ENCODE peak calls at places on chromosome 17, in five cellular contexts. One of them, this sample, is unnamed.

GRCh38 chr17:2814499-2815341 is 18.5 kb downstream of the RAP1GAP2 start:
- DNase-seq in hepatocyte: no peak
- DNase-seq in GM10248: peak; percentile 60
- DNase-seq in CD8-positive, alpha-beta T cell: peak; percentile 93
- DNase-seq in mucosa of descending colon: peak; percentile 58
- DNase-seq in this sample: peak; percentile 51

GRCh38 chr17:65102235-65102634 is 34.9 kb upstream of the RGS9 start:
- DNase-seq in hepatocyte: no peak
- DNase-seq in GM10248: no peak
- DNase-seq in CD8-positive, alpha-beta T cell: no peak
- DNase-seq in mucosa of descending colon: no peak
- DNase-seq in this sample: no peak

GRCh38 chr17:50127661-50128361 is 2.1 kb downstream of the SAMD14 start:
- DNase-seq in hepatocyte: no peak
- DNase-seq in GM10248: no peak
- DNase-seq in CD8-positive, alpha-beta T cell: no peak
- DNase-seq in mucosa of descending colon: no peak
- DNase-seq in this sample: no peak

GRCh38 chr17:65931246-65932149 is 260.4 kb downstream of the CEP112 start:
- DNase-seq in hepatocyte: no peak
- DNase-seq in GM10248: no peak
- DNase-seq in CD8-positive, alpha-beta T cell: no peak
- DNase-seq in mucosa of descending colon: no peak
- DNase-seq in this sample: no peak

GRCh38 chr17:41428591-41429326 is 4.4 kb upstream of the KRT37 start:
- DNase-seq in hepatocyte: no peak
- DNase-seq in GM10248: no peak
- DNase-seq in CD8-positive, alpha-beta T cell: no peak
- DNase-seq in mucosa of descending colon: no peak
- DNase-seq in this sample: no peak

GRCh38 chr17:2184993-2185931 is 118.3 kb downstream of the SMG6 start:
- DNase-seq in hepatocyte: no peak
- DNase-seq in GM10248: no peak
- DNase-seq in CD8-positive, alpha-beta T cell: no peak
- DNase-seq in mucosa of descending colon: no peak
- DNase-seq in this sample: no peak

GRCh38 chr17:9628509-9628908 is 16.8 kb upstream of the USP43 start:
- DNase-seq in hepatocyte: no peak
- DNase-seq in GM10248: no peak
- DNase-seq in CD8-positive, alpha-beta T cell: no peak
- DNase-seq in mucosa of descending colon: peak; percentile 62
- DNase-seq in this sample: no peak

GRCh38 chr17:17462048-17462824 is 14.6 kb upstream of the MED9 start:
- DNase-seq in hepatocyte: no peak
- DNase-seq in GM10248: no peak
- DNase-seq in CD8-positive, alpha-beta T cell: no peak
- DNase-seq in mucosa of descending colon: peak; percentile 31
- DNase-seq in this sample: no peak

GRCh38 chr17:74677558-74678466 is 34.9 kb downstream of the CD300LF start:
- DNase-seq in hepatocyte: peak; percentile 70
- DNase-seq in GM10248: no peak
- DNase-seq in CD8-positive, alpha-beta T cell: no peak
- DNase-seq in mucosa of descending colon: peak; percentile 15
- DNase-seq in this sample: no peak

GRCh38 chr17:3723556-3724372 is at the start of gene HASPIN:
- DNase-seq in hepatocyte: peak; percentile 98
- DNase-seq in GM10248: peak; percentile 99
- DNase-seq in CD8-positive, alpha-beta T cell: peak; percentile 94
- DNase-seq in mucosa of descending colon: peak; percentile 93
- DNase-seq in this sample: peak; percentile 99

DNA sequence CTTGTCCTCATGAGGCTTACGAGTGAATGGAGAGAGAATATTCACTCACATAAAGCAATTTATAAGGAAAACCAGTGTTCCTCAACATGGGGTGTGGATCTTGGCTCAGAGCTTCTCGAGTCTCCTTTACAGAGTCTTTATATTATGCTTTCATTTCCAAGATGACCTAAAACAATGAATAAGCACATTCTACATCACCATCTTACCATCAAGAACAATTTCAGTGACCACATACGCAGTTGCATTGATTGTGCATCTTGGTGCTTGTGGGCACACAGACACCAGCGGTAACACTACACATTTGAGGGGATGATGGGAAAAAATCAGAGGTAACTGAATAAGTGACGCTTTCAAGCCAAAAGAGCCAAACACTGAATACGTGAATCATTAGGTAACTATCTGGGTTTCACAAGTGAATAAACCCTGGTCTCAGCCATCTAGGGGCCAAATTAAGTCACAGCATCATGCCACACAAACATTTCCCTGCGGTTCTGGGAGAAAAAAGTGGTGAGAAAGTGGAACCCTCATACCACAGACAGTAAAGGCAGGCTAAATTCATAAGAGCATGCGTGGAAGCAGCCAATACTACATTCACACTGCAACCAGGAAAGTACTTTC is 9.4 kb downstream of the CWC25 start:
- DNase-seq in hepatocyte: no peak
- DNase-seq in GM10248: no peak
- DNase-seq in CD8-positive, alpha-beta T cell: no peak
- DNase-seq in mucosa of descending colon: no peak
- DNase-seq in this sample: no peak
- TF ChIP-seq CTCF in hepatocyte: no peak
- TF ChIP-seq CTCF in GM10248: peak; percentile 7
- TF ChIP-seq CTCF in CD8-positive, alpha-beta T cell: peak; percentile 16
- TF ChIP-seq CTCF in mucosa of descending colon: no peak
- TF ChIP-seq CTCF in this sample: no peak

GRCh38 chr17:51636291-51636690 is 375.9 kb downstream of the UTP18 start:
- DNase-seq in hepatocyte: no peak
- DNase-seq in GM10248: no peak
- DNase-seq in CD8-positive, alpha-beta T cell: no peak
- DNase-seq in mucosa of descending colon: no peak
- DNase-seq in this sample: no peak
- TF ChIP-seq CTCF in hepatocyte: no peak
- TF ChIP-seq CTCF in GM10248: no peak
- TF ChIP-seq CTCF in CD8-positive, alpha-beta T cell: no peak
- TF ChIP-seq CTCF in mucosa of descending colon: no peak
- TF ChIP-seq CTCF in this sample: no peak

DNA sequence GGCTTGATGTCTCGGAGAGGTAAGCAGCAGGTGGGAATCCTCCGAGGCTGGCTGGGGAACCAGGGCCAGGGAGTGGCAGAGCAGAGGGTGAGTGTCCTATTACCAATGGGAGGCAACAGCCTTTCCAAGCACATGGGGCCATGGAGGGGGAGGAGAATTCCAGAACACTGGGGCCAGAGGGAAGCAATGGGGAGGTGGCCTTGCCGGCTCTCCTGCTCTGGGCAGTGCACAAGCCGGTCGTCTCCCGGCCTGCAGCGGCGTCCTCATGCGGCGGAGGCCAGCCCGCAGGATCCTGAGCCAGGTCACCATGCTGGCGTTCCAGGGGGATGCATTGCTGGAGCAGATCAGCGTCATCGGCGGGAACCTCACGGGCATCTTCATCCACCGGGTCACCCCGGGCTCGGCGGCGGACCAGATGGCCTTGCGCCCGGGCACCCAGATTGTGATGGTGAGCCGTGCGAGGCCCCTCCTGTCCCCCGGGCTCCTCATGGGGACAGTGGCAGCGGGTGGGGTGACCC is 21.9 kb downstream of the SGSH start:
- DNase-seq in hepatocyte: peak; percentile 26
- DNase-seq in GM10248: no peak
- DNase-seq in CD8-positive, alpha-beta T cell: no peak
- DNase-seq in mucosa of descending colon: no peak
- DNase-seq in this sample: no peak
- TF ChIP-seq CTCF in hepatocyte: no peak
- TF ChIP-seq CTCF in GM10248: no peak
- TF ChIP-seq CTCF in CD8-positive, alpha-beta T cell: no peak
- TF ChIP-seq CTCF in mucosa of descending colon: no peak
- TF ChIP-seq CTCF in this sample: no peak

GRCh38 chr17:27266228-27266627 is 27.7 kb upstream of the WSB1 start:
- DNase-seq in hepatocyte: no peak
- DNase-seq in GM10248: no peak
- DNase-seq in CD8-positive, alpha-beta T cell: no peak
- DNase-seq in mucosa of descending colon: no peak
- DNase-seq in this sample: no peak

GRCh38 chr17:27264068-27264812 is 29.7 kb upstream of the WSB1 start:
- DNase-seq in hepatocyte: no peak
- DNase-seq in GM10248: no peak
- DNase-seq in CD8-positive, alpha-beta T cell: no peak
- DNase-seq in mucosa of descending colon: peak; percentile 55
- DNase-seq in this sample: no peak

GRCh38 chr17:27263386-27263785 is 30.5 kb upstream of the WSB1 start:
- DNase-seq in hepatocyte: no peak
- DNase-seq in GM10248: no peak
- DNase-seq in CD8-positive, alpha-beta T cell: no peak
- DNase-seq in mucosa of descending colon: no peak
- DNase-seq in this sample: no peak

GRCh38 chr17:27268394-27269085 is 25.4 kb upstream of the WSB1 start:
- DNase-seq in hepatocyte: no peak
- DNase-seq in GM10248: no peak
- DNase-seq in CD8-positive, alpha-beta T cell: no peak
- DNase-seq in mucosa of descending colon: no peak
- DNase-seq in this sample: no peak

DNA sequence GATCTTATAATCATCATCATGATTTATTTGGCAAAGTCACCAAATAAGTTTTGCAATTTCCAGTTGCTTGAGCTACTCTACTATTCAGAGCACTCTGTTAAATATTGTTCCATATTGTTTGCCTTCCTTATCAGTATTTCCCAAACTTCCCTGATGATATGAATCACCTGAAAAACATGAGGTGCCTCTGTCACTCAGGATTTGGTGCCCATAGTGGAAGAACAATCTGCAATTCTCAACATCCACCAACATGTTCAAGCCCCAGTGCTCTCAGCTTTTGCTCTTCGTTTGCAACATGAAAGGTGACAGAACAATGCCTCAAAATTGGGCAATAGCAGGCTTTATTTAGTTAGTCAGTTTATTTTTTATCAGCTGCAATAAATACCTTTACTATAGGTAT is 28.6 kb upstream of the WSB1 start:
- DNase-seq in hepatocyte: no peak
- DNase-seq in GM10248: no peak
- DNase-seq in CD8-positive, alpha-beta T cell: no peak
- DNase-seq in mucosa of descending colon: no peak
- DNase-seq in this sample: no peak
- TF ChIP-seq CTCF in hepatocyte: no peak
- TF ChIP-seq CTCF in GM10248: no peak
- TF ChIP-seq CTCF in CD8-positive, alpha-beta T cell: no peak
- TF ChIP-seq CTCF in mucosa of descending colon: no peak
- TF ChIP-seq CTCF in this sample: no peak

GRCh38 chr17:78106211-78106610 is 22.3 kb downstream of the TMC6 start:
- DNase-seq in hepatocyte: no peak
- DNase-seq in GM10248: no peak
- DNase-seq in CD8-positive, alpha-beta T cell: no peak
- DNase-seq in mucosa of descending colon: no peak
- DNase-seq in this sample: no peak

GRCh38 chr17:78108726-78109488 is 19.6 kb downstream of the TMC6 start:
- DNase-seq in hepatocyte: no peak
- DNase-seq in GM10248: no peak
- DNase-seq in CD8-positive, alpha-beta T cell: no peak
- DNase-seq in mucosa of descending colon: no peak
- DNase-seq in this sample: no peak

GRCh38 chr17:78105551-78105950 is 23.0 kb downstream of the TMC6 start:
- DNase-seq in hepatocyte: no peak
- DNase-seq in GM10248: no peak
- DNase-seq in CD8-positive, alpha-beta T cell: no peak
- DNase-seq in mucosa of descending colon: no peak
- DNase-seq in this sample: no peak

GRCh38 chr17:78107976-78108725 is 20.4 kb downstream of the TMC6 start:
- DNase-seq in hepatocyte: no peak
- DNase-seq in GM10248: no peak
- DNase-seq in CD8-positive, alpha-beta T cell: no peak
- DNase-seq in mucosa of descending colon: no peak
- DNase-seq in this sample: peak; percentile 16

DNA sequence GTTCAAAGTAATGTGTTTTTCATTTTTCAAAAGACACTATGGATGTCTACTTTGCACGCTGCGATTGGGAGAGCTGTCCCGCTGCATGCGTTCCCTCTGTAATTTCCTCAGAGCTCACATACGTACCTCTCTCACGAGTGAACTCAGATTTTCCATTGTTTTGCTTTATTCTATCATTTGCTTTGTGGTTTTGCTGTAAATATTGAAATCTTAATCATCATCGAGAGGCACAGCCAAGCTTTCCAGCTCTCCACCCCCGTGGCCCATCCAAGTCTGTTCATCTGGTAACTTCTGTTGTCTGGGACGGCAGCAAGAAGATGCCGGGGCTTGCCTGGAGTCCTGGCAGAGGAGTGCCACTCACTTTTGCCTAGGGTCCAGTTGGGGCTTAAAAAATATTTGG is 21.1 kb downstream of the TMC6 start:
- DNase-seq in hepatocyte: no peak
- DNase-seq in GM10248: no peak
- DNase-seq in CD8-positive, alpha-beta T cell: no peak
- DNase-seq in mucosa of descending colon: no peak
- DNase-seq in this sample: no peak
- TF ChIP-seq CTCF in hepatocyte: no peak
- TF ChIP-seq CTCF in GM10248: no peak
- TF ChIP-seq CTCF in CD8-positive, alpha-beta T cell: no peak
- TF ChIP-seq CTCF in mucosa of descending colon: no peak
- TF ChIP-seq CTCF in this sample: no peak

GRCh38 chr17:60391419-60392041 is 403 bp downstream of the USP32 start:
- DNase-seq in hepatocyte: peak; percentile 90
- DNase-seq in GM10248: no peak
- DNase-seq in CD8-positive, alpha-beta T cell: no peak
- DNase-seq in mucosa of descending colon: no peak
- DNase-seq in this sample: no peak

GRCh38 chr17:60393840-60394529 is 2.1 kb upstream of the USP32 start:
- DNase-seq in hepatocyte: no peak
- DNase-seq in GM10248: no peak
- DNase-seq in CD8-positive, alpha-beta T cell: no peak
- DNase-seq in mucosa of descending colon: no peak
- DNase-seq in this sample: no peak

GRCh38 chr17:60392845-60393702 is 1.1 kb upstream of the USP32 start:
- DNase-seq in hepatocyte: peak; percentile 58
- DNase-seq in GM10248: peak; percentile 33
- DNase-seq in CD8-positive, alpha-beta T cell: no peak
- DNase-seq in mucosa of descending colon: peak; percentile 83
- DNase-seq in this sample: peak; percentile 44

GRCh38 chr17:60390881-60391418 is 983 bp downstream of the USP32 start:
- DNase-seq in hepatocyte: peak; percentile 49
- DNase-seq in GM10248: no peak
- DNase-seq in CD8-positive, alpha-beta T cell: peak; percentile 21
- DNase-seq in mucosa of descending colon: peak; percentile 47
- DNase-seq in this sample: peak; percentile 37

GRCh38 chr17:60392042-60392844 is at the start of gene USP32:
- DNase-seq in hepatocyte: peak; percentile 98
- DNase-seq in GM10248: peak; percentile 95
- DNase-seq in CD8-positive, alpha-beta T cell: peak; percentile 97
- DNase-seq in mucosa of descending colon: peak; percentile 100
- DNase-seq in this sample: peak; percentile 95
- TF ChIP-seq CTCF in hepatocyte: peak; percentile 32
- TF ChIP-seq CTCF in GM10248: no peak
- TF ChIP-seq CTCF in CD8-positive, alpha-beta T cell: no peak
- TF ChIP-seq CTCF in mucosa of descending colon: peak; percentile 53
- TF ChIP-seq CTCF in this sample: no peak